ENCODE peak calls at places on chromosomes 6 and 20, in seven cellular contexts. Q is mesenchymal stem cell, Z is NCI-H1930, W is thyroid gland, F is SK-N-SH, S is HFF-Myc, T is amniotic stem cell. E is an unnamed sample.

GRCh38 chr6:116019428-116019827 is 41.3 kb downstream of the FRK start:
- DNase-seq in Q (no peak), Z (no peak), W (peak), F (no peak), S (no peak), T (no peak), E (no peak)

GRCh38 chr6:102853249-102853955 is 1459.9 kb downstream of the GRIK2 start:
- DNase-seq in Q (no peak), Z (peak), W (no peak), F (peak), S (no peak), T (no peak), E (no peak)

GRCh38 chr6:118299023-118299422 is 249.1 kb upstream of the PLN start:
- DNase-seq in Q (peak), Z (no peak), W (no peak), F (no peak), S (no peak), T (no peak), E (no peak)

GRCh38 chr6:114096553-114097172 is 125.7 kb upstream of the HDAC2 start:
- DNase-seq in Q (peak), Z (peak), W (no peak), F (peak), S (no peak), T (peak), E (no peak)

GRCh38 chr20:59976196-59976847 is 18.1 kb downstream of the CDH26 start:
- DNase-seq in Q (no peak), Z (no peak), W (no peak), F (no peak), S (no peak), T (no peak), E (no peak)

GRCh38 chr6:42889815-42890214 is 10.4 kb downstream of the RPL7L1 start:
- DNase-seq in Q (no peak), Z (no peak), W (no peak), F (no peak), S (no peak), T (no peak), E (no peak)

GRCh38 chr20:50053790-50054547 is 59.0 kb downstream of the UBE2V1 start:
- DNase-seq in Q (no peak), Z (no peak), W (peak), F (no peak), S (no peak), T (no peak), E (no peak)

GRCh38 chr20:9532069-9532809 is 17.8 kb downstream of the LAMP5 start:
- DNase-seq in Q (no peak), Z (no peak), W (no peak), F (peak), S (peak), T (no peak), E (no peak)

GRCh38 chr20:61120595-61121515 is 131.2 kb upstream of the CDH4 start:
- DNase-seq in Q (peak), Z (peak), W (peak), F (no peak), S (peak), T (no peak), E (peak)